ENCODE peak calls at places on chromosomes 1 and 21, in five cellular contexts. Z is fibroblast of mammary gland, P is stomach, Q is RWPE1, A is upper lobe of right lung. I is an unnamed sample.

GRCh38 chr1:244369256-244370057 is 82.3 kb downstream of the ADSS2 start:
- DNase-seq in Z (peak; percentile 78), P (peak; percentile 65), Q (peak; percentile 30), A (no peak), I (no peak)

GRCh38 chr1:55209247-55209646 is 5.9 kb downstream of the USP24 start:
- DNase-seq in Z (no peak), P (no peak), Q (no peak), A (no peak), I (no peak)

GRCh38 chr1:199512037-199512710 is 515.3 kb upstream of the NR5A2 start:
- DNase-seq in Z (no peak), P (no peak), Q (no peak), A (no peak), I (no peak)

GRCh38 chr1:234108921-234109320 is 204.4 kb downstream of the SLC35F3 start:
- DNase-seq in Z (no peak), P (no peak), Q (peak; percentile 41), A (no peak), I (peak; percentile 11)

GRCh38 chr1:8077602-8078001 is 51.5 kb upstream of the ERRFI1 start:
- DNase-seq in Z (no peak), P (no peak), Q (no peak), A (no peak), I (no peak)

GRCh38 chr1:119964673-119965363 is 68.5 kb upstream of the ADAM30 start:
- DNase-seq in Z (peak; percentile 80), P (no peak), Q (no peak), A (no peak), I (peak; percentile 74)

GRCh38 chr1:214107322-214108096 is 119.7 kb downstream of the PROX1 start:
- DNase-seq in Z (no peak), P (peak; percentile 37), Q (no peak), A (no peak), I (no peak)

GRCh38 chr1:17250601-17251000 is 1.7 kb downstream of the PADI3 start:
- DNase-seq in Z (no peak), P (no peak), Q (peak; percentile 93), A (no peak), I (no peak)

GRCh38 chr1:32770741-32771548 is 46.2 kb downstream of the YARS1 start:
- DNase-seq in Z (no peak), P (no peak), Q (no peak), A (peak; percentile 56), I (no peak)

GRCh38 chr1:32651461-32652073 is 559 bp downstream of the RBBP4 start:
- DNase-seq in Z (no peak), P (no peak), Q (no peak), A (no peak), I (no peak)

GRCh38 chr1:8396083-8396911 is 78.4 kb downstream of the SLC45A1 start:
- DNase-seq in Z (peak; percentile 73), P (no peak), Q (no peak), A (no peak), I (peak; percentile 83)

GRCh38 chr1:20711285-20712209 is 6.3 kb downstream of the KIF17 start:
- DNase-seq in Z (no peak), P (no peak), Q (no peak), A (no peak), I (no peak)

DNA sequence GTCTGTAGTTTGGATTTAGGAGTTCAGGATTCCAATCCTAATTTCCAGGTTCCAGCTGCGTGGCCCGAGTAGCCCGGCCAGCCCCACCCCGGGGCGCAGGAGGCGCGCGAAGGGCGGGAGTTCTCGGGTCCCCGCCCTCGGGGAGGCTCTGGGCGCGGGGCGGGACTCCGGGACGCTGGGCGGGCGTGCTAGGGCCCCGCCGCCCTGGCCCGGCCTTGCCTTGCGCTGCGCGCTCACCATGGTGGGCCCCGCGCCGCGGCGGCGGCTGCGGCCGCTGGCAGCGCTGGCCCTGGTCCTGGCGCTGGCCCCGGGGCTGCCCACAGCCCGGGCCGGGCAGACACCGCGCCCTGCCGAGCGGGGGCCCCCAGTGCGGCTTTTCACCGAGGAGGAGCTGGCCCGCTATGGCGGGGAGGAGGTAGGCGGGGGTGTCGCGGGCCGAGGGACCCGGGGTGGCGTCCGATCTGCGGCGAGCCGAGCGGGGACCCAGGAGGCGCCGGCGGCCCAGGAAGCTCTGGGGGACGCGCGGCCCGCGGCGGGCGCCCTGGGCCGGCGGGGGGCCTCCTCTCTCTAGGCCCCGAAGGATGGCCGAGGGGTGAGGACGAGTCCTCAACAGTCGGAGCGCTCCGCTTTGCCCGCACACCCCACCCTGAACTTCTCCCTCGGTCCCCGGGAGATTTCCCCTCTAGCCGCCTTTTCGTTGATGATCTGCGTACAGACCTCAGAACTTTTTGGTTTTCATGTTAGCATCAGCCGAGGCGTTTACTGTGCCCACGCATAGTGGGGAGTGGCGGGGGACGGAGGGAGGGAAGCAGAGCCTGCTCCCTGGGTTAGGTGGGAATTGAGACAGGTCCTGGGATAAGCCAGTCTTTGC is at the start of gene NENF:
- DNase-seq in Z (peak; percentile 70), P (peak; percentile 88), Q (peak; percentile 95), A (peak; percentile 93), I (peak; percentile 79)
- TF ChIP-seq CTCF in Z (no peak), P (no peak), Q (no peak), A (no peak), I (no peak)

DNA sequence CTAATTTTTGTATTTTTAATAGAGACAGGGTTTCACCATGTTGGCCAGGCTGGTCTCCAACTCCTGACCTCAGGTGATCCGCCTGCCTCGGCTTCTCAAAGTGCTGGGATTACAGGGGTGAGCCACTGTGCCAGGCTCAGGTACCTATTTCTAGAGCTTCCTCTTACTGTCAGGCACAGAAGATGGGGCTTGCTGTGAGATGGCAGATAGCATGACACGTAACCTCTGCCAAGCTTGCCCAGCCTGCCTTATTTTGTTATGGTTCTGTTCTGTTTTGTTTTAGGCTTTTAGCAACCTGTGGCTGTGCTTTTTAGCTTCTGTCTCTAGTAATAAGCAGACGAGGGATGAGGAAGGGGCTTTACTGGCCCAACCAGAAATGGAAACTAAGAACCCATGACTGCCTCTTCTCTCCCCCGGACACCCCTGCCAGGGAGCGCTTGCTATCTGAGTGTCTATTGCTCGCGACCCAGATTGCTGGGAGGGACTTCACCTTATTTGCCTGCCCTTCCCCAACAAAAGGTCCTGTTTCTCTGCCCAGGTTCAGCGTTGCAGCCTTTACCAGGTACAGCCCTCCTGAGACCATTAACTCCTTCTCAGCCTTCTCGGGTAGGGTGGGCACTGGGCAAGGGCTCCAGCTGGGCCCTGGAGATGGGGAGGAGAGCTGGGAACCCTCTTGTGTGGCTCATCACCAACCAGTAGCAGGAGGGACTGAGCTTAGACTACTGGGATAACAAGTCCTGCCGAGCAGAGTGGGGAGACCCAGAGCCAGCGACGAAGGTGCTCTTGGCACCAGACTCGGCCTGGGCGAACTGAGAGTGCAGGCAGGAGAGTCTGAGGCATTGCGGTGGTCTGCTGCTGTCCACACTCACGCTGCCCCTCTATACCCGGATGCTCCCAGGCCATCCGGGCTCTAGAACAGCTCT is 13.5 kb upstream of the LGR6 start:
- DNase-seq in Z (no peak), P (no peak), Q (no peak), A (no peak), I (no peak)
- TF ChIP-seq CTCF in Z (no peak), P (no peak), Q (no peak), A (no peak), I (no peak)

GRCh38 chr1:186680031-186681012 is at the start of gene PTGS2:
- DNase-seq in Z (peak; percentile 95), P (peak; percentile 50), Q (peak; percentile 90), A (peak; percentile 93), I (peak; percentile 92)
- TF ChIP-seq CTCF in Z (peak; percentile 44), P (no peak), Q (peak; percentile 74), A (peak; percentile 53), I (peak; percentile 61)

GRCh38 chr1:27552911-27553420 is 51.0 kb downstream of the AHDC1 start:
- DNase-seq in Z (no peak), P (no peak), Q (no peak), A (no peak), I (no peak)
- TF ChIP-seq CTCF in Z (no peak), P (no peak), Q (no peak), A (no peak), I (no peak)

DNA sequence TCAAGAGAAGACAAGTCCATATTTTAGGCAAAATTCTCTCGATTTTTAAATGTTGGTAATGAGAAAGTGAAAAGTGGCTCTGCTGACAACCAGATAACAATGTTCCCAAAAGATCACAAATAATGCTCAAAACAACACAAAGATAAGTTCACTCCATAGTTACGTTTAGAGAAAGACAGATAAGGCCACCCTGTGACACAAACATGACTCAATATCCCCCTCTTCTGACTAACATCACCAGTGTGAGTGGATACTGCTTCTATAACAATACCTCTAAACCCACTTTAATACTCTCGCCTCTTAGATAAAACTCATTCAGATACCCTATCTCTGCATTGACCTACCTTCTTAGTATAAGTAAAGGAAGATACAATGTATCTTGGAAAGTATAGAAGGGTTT is 51.2 kb upstream of the RGS7 start:
- DNase-seq in Z (peak; percentile 62), P (no peak), Q (peak; percentile 20), A (no peak), I (no peak)
- TF ChIP-seq CTCF in Z (peak; percentile 32), P (no peak), Q (no peak), A (no peak), I (peak; percentile 26)

GRCh38 chr21:37639756-37640155 is 273.2 kb downstream of the DYRK1A start:
- DNase-seq in Z (no peak), P (no peak), Q (no peak), A (no peak), I (no peak)

GRCh38 chr21:37645848-37646247 is 270.4 kb downstream of the KCNJ6 start:
- DNase-seq in Z (no peak), P (no peak), Q (no peak), A (no peak), I (no peak)

GRCh38 chr21:37644666-37645065 is 271.6 kb downstream of the KCNJ6 start:
- DNase-seq in Z (no peak), P (no peak), Q (no peak), A (no peak), I (no peak)

GRCh38 chr21:37647781-37648180 is 268.5 kb downstream of the KCNJ6 start:
- DNase-seq in Z (no peak), P (no peak), Q (peak; percentile 47), A (no peak), I (no peak)

GRCh38 chr21:37642493-37642892 is 273.8 kb downstream of the KCNJ6 start:
- DNase-seq in Z (no peak), P (no peak), Q (no peak), A (no peak), I (no peak)
- TF ChIP-seq CTCF in Z (no peak), P (no peak), Q (no peak), A (peak; percentile 31), I (no peak)

I was measured in AG10803.